ENCODE peak calls at places on chromosomes 13 and 19, in six cellular contexts. B is GM12878, S is HepG2, W is K562, E is GM12891, X is H1. U is an unnamed sample.

GRCh38 chr13:112968380-112968909 is 569 bp upstream of the MCF2L start:
- DNase-seq in B (no peak), S (no peak), W (no peak), E (no peak), X (no peak), U (no peak)

GRCh38 chr19:18794692-18795091 is 3.6 kb upstream of the COMP start:
- DNase-seq in B (no peak), S (no peak), W (no peak), E (no peak), X (no peak), U (no peak)

GRCh38 chr13:110593430-110594130 is 21.8 kb upstream of the NAXD start:
- DNase-seq in B (no peak), S (peak; percentile 65), W (peak; percentile 44), E (no peak), X (no peak), U (peak; percentile 38)

GRCh38 chr19:13234518-13234917 is 84.3 kb downstream of the IER2 start:
- DNase-seq in B (no peak), S (peak; percentile 42), W (peak; percentile 92), E (peak; percentile 75), X (peak; percentile 31), U (peak; percentile 75)

GRCh38 chr19:34366670-34367423 is 1.9 kb downstream of the GPI start:
- DNase-seq in B (no peak), S (no peak), W (no peak), E (no peak), X (no peak), U (no peak)

GRCh38 chr13:35881360-35881759 is 249.8 kb downstream of the DCLK1 start:
- DNase-seq in B (no peak), S (no peak), W (no peak), E (no peak), X (no peak), U (no peak)

GRCh38 chr19:54216869-54217268 is 5.9 kb downstream of the LILRB3 start:
- DNase-seq in B (no peak), S (no peak), W (no peak), E (no peak), X (no peak), U (no peak)

GRCh38 chr13:113273856-113274590 is 23.0 kb upstream of the LAMP1 start:
- DNase-seq in B (no peak), S (no peak), W (peak; percentile 23), E (no peak), X (no peak), U (no peak)

GRCh38 chr13:48120246-48120645 is 25.3 kb upstream of the MED4 start:
- DNase-seq in B (no peak), S (no peak), W (no peak), E (no peak), X (no peak), U (no peak)

GRCh38 chr19:986083-986482 is 1.9 kb downstream of the WDR18 start:
- DNase-seq in B (no peak), S (no peak), W (no peak), E (no peak), X (no peak), U (no peak)

GRCh38 chr13:43492281-43492680 is 294.5 kb downstream of the ENOX1 start:
- DNase-seq in B (no peak), S (no peak), W (no peak), E (no peak), X (no peak), U (no peak)

GRCh38 chr13:20217168-20217567 is 15.0 kb downstream of the GJB6 start:
- DNase-seq in B (no peak), S (peak; percentile 42), W (no peak), E (no peak), X (no peak), U (no peak)

GRCh38 chr13:113996081-113996911 is 22.4 kb upstream of the C13orf46 start:
- DNase-seq in B (no peak), S (no peak), W (no peak), E (no peak), X (no peak), U (no peak)

GRCh38 chr19:42965204-42965603 is 28.2 kb upstream of the PSG7 start:
- DNase-seq in B (no peak), S (no peak), W (no peak), E (no peak), X (no peak), U (no peak)

GRCh38 chr19:648904-649733 is 9.4 kb downstream of the FGF22 start:
- DNase-seq in B (no peak), S (no peak), W (no peak), E (no peak), X (no peak), U (no peak)

GRCh38 chr19:16227837-16228636 is 30.3 kb downstream of the AP1M1 start:
- DNase-seq in B (no peak), S (no peak), W (no peak), E (no peak), X (no peak), U (no peak)

GRCh38 chr19:48772503-48772953 is 17.2 kb downstream of the FGF21 start:
- DNase-seq in B (no peak), S (peak; percentile 94), W (no peak), E (no peak), X (no peak), U (no peak)

GRCh38 chr19:16828990-16829821 is at the start of gene SIN3B:
- DNase-seq in B (peak; percentile 81), S (peak; percentile 77), W (peak; percentile 97), E (peak; percentile 87), X (peak; percentile 61), U (peak; percentile 80)

GRCh38 chr13:59931621-59932020 is 232.1 kb downstream of the DIAPH3 start:
- DNase-seq in B (no peak), S (no peak), W (no peak), E (no peak), X (no peak), U (no peak)

GRCh38 chr13:48938308-48938943 is 37.3 kb upstream of the FNDC3A start:
- DNase-seq in B (no peak), S (no peak), W (no peak), E (no peak), X (no peak), U (no peak)

GRCh38 chr13:32212420-32212819 is 102.7 kb downstream of the ZAR1L start:
- DNase-seq in B (no peak), S (no peak), W (no peak), E (no peak), X (no peak), U (no peak)

GRCh38 chr19:55641376-55642152 is 762 bp downstream of the ZNF580 start:
- DNase-seq in B (no peak), S (no peak), W (no peak), E (no peak), X (no peak), U (no peak)

GRCh38 chr19:8208119-8208709 is 956 bp upstream of the CERS4 start:
- DNase-seq in B (no peak), S (no peak), W (no peak), E (no peak), X (no peak), U (no peak)

GRCh38 chr19:15251749-15252397 is 19.6 kb upstream of the EPHX3 start:
- DNase-seq in B (no peak), S (peak; percentile 40), W (peak; percentile 68), E (no peak), X (peak; percentile 46), U (no peak)

GRCh38 chr13:31638577-31638976 is 100.7 kb upstream of the RXFP2 start:
- DNase-seq in B (no peak), S (no peak), W (no peak), E (no peak), X (no peak), U (no peak)

GRCh38 chr13:88068975-88069374 is 397.8 kb downstream of the SLITRK5 start:
- DNase-seq in B (no peak), S (peak; percentile 20), W (no peak), E (no peak), X (peak; percentile 41), U (no peak)

GRCh38 chr19:17328517-17329060 is 6.1 kb downstream of the ANO8 start:
- DNase-seq in B (no peak), S (no peak), W (peak; percentile 61), E (no peak), X (no peak), U (no peak)

GRCh38 chr19:8573316-8573715 is 3.9 kb downstream of the MYO1F start:
- DNase-seq in B (no peak), S (no peak), W (no peak), E (no peak), X (no peak), U (no peak)

GRCh38 chr13:25662516-25662915 is 290.7 kb downstream of the ATP8A2 start:
- DNase-seq in B (no peak), S (no peak), W (no peak), E (no peak), X (no peak), U (no peak)

GRCh38 chr19:51324082-51324481 is 12.6 kb downstream of the IGLON5 start:
- DNase-seq in B (no peak), S (no peak), W (no peak), E (no peak), X (no peak), U (no peak)

GRCh38 chr13:31168166-31168565 is 6.5 kb upstream of the HSPH1 start:
- DNase-seq in B (no peak), S (no peak), W (no peak), E (no peak), X (no peak), U (no peak)

GRCh38 chr13:54092686-54093085 is 1064.1 kb downstream of the OLFM4 start:
- DNase-seq in B (no peak), S (no peak), W (no peak), E (no peak), X (no peak), U (no peak)
- TF ChIP-seq POLR2AphosphoS5 in B (no peak), S (no peak), W (no peak), E (no peak), X (no peak), U (no peak)

GRCh38 chr13:54709546-54709945 is 1680.9 kb downstream of the OLFM4 start:
- DNase-seq in B (no peak), S (no peak), W (no peak), E (no peak), X (no peak), U (no peak)
- TF ChIP-seq TAF1 in B (no peak), S (no peak), W (no peak), E (no peak), X (no peak), U (no peak)

GRCh38 chr19:29662604-29663404 is 2.5 kb upstream of the PLEKHF1 start:
- DNase-seq in B (no peak), S (no peak), W (peak; percentile 34), E (no peak), X (no peak), U (no peak)
- TF ChIP-seq POLR2A in B (no peak), S (no peak), W (no peak), E (no peak), X (no peak), U (no peak)

GRCh38 chr13:100534147-100534818 is 54.3 kb downstream of the GGACT start:
- DNase-seq in B (no peak), S (no peak), W (no peak), E (no peak), X (no peak), U (no peak)

GRCh38 chr13:100533588-100534041 is 55.0 kb downstream of the GGACT start:
- DNase-seq in B (no peak), S (peak; percentile 31), W (no peak), E (no peak), X (no peak), U (no peak)

GRCh38 chr13:100535401-100536135 is 53.0 kb downstream of the GGACT start:
- DNase-seq in B (no peak), S (no peak), W (no peak), E (no peak), X (no peak), U (no peak)

GRCh38 chr13:100536643-100537180 is 51.9 kb downstream of the GGACT start:
- DNase-seq in B (no peak), S (no peak), W (no peak), E (no peak), X (no peak), U (no peak)

GRCh38 chr13:100534911-100535310 is 53.7 kb downstream of the GGACT start:
- DNase-seq in B (no peak), S (no peak), W (no peak), E (no peak), X (no peak), U (no peak)
- TF ChIP-seq POLR2AphosphoS5 in B (no peak), S (no peak), W (no peak), E (no peak), X (no peak), U (no peak)

U was measured in GM12892.